ENCODE peak calls at places on chromosomes 13 and 19, in eight cellular contexts. T, S, Y, B, Z, G, Q and W are unnamed samples. For H3K36me3, the result is how much of the 10 kb centered on the place peaks cover.

GRCh38 chr13:100594731-100595130 is 6.1 kb upstream of the GGACT start:
- DNase-seq in T (no peak), S (no peak), Y (no peak), B (no peak), Z (no peak), G (no peak), Q (no peak), W (no peak)

GRCh38 chr19:8831373-8831772 is 731 bp downstream of the ZNF558 start:
- DNase-seq in T (no peak), S (no peak), Y (no peak), B (no peak), Z (no peak), G (no peak), Q (no peak), W (no peak)

GRCh38 chr19:48196321-48196761 is 25.9 kb downstream of the ZSWIM9 start:
- DNase-seq in T (no peak), S (no peak), Y (no peak), B (peak), Z (no peak), G (peak), Q (no peak), W (no peak)

GRCh38 chr19:39282021-39282420 is 13.8 kb downstream of the IFNL2 start:
- DNase-seq in T (no peak), S (no peak), Y (no peak), B (no peak), Z (no peak), G (no peak), Q (no peak), W (no peak)

GRCh38 chr13:98457053-98457452 is 119.9 kb downstream of the STK24 start:
- DNase-seq in T (no peak), S (no peak), Y (no peak), B (no peak), Z (no peak), G (no peak), Q (no peak), W (no peak)

GRCh38 chr13:94548382-94549240 is 47.3 kb downstream of the TGDS start:
- DNase-seq in T (peak), S (no peak), Y (peak), B (peak), Z (no peak), G (peak), Q (peak), W (peak)

GRCh38 chr13:111629933-111630332 is 309.5 kb downstream of the TEX29 start:
- DNase-seq in T (no peak), S (no peak), Y (no peak), B (no peak), Z (no peak), G (no peak), Q (no peak), W (no peak)

GRCh38 chr19:35220315-35220921 is 8.1 kb downstream of the FAM187B start:
- DNase-seq in T (no peak), S (no peak), Y (no peak), B (no peak), Z (no peak), G (peak), Q (no peak), W (no peak)

GRCh38 chr19:7904074-7905020 is 670 bp downstream of the MAP2K7 start:
- DNase-seq in T (no peak), S (no peak), Y (peak), B (peak), Z (peak), G (no peak), Q (peak), W (peak)

GRCh38 chr19:43700368-43701015 is 15.4 kb upstream of the IRGC start:
- DNase-seq in T (peak), S (no peak), Y (peak), B (peak), Z (peak), G (peak), Q (no peak), W (peak)

GRCh38 chr19:43774103-43774939 is 6.5 kb downstream of the KCNN4 start:
- DNase-seq in T (peak), S (no peak), Y (peak), B (no peak), Z (peak), G (peak), Q (no peak), W (peak)

GRCh38 chr19:55472463-55472862 is 4.0 kb upstream of the ZNF628 start:
- DNase-seq in T (no peak), S (no peak), Y (no peak), B (no peak), Z (no peak), G (peak), Q (no peak), W (no peak)

GRCh38 chr13:76991432-76991795 is 467 bp upstream of the CLN5 start:
- DNase-seq in T (no peak), S (peak), Y (peak), B (peak), Z (peak), G (no peak), Q (no peak), W (peak)

GRCh38 chr19:13881692-13882418 is 4.9 kb downstream of the NANOS3 start:
- DNase-seq in T (no peak), S (no peak), Y (no peak), B (peak), Z (peak), G (peak), Q (no peak), W (no peak)

GRCh38 chr13:35785563-35786327 is 309.3 kb upstream of the MAB21L1 start:
- DNase-seq in T (no peak), S (no peak), Y (no peak), B (no peak), Z (no peak), G (no peak), Q (no peak), W (no peak)

GRCh38 chr19:2900296-2901252 is at the start of gene ZNF57:
- DNase-seq in T (peak), S (peak), Y (peak), B (peak), Z (peak), G (peak), Q (peak), W (peak)

GRCh38 chr13:60572003-60572792 is 175.2 kb downstream of the TDRD3 start:
- DNase-seq in T (no peak), S (no peak), Y (no peak), B (no peak), Z (no peak), G (peak), Q (no peak), W (no peak)

GRCh38 chr13:60047943-60048342 is 115.8 kb downstream of the DIAPH3 start:
- DNase-seq in T (no peak), S (no peak), Y (no peak), B (no peak), Z (no peak), G (peak), Q (no peak), W (no peak)

GRCh38 chr19:15323496-15324235 is 8.7 kb downstream of the BRD4 start:
- DNase-seq in T (peak), S (no peak), Y (peak), B (peak), Z (peak), G (peak), Q (no peak), W (no peak)

GRCh38 chr19:41706741-41707501 is 1.5 kb upstream of the CEACAM5 start:
- DNase-seq in T (no peak), S (no peak), Y (peak), B (no peak), Z (peak), G (peak), Q (peak), W (peak)

GRCh38 chr13:77810891-77811290 is 107.7 kb downstream of the EDNRB start:
- DNase-seq in T (no peak), S (no peak), Y (no peak), B (no peak), Z (no peak), G (no peak), Q (no peak), W (no peak)

GRCh38 chr19:10389863-10390262 is 9.5 kb upstream of the TYK2 start:
- DNase-seq in T (no peak), S (no peak), Y (no peak), B (no peak), Z (no peak), G (no peak), Q (no peak), W (no peak)

GRCh38 chr13:77291779-77292178 is 35.1 kb downstream of the MYCBP2 start:
- DNase-seq in T (no peak), S (no peak), Y (no peak), B (no peak), Z (no peak), G (no peak), Q (no peak), W (no peak)

GRCh38 chr19:1864480-1865171 is 1.2 kb upstream of the KLF16 start:
- DNase-seq in T (peak), S (no peak), Y (peak), B (no peak), Z (peak), G (peak), Q (peak), W (peak)

GRCh38 chr19:11168568-11168967 is 13.0 kb upstream of the SPC24 start:
- DNase-seq in T (no peak), S (no peak), Y (no peak), B (no peak), Z (no peak), G (peak), Q (no peak), W (no peak)

GRCh38 chr13:30872685-30873443 is 33.2 kb upstream of the MEDAG start:
- DNase-seq in T (peak), S (no peak), Y (peak), B (peak), Z (peak), G (peak), Q (no peak), W (no peak)

GRCh38 chr13:40377783-40378182 is 288.7 kb downstream of the FOXO1 start:
- DNase-seq in T (no peak), S (no peak), Y (no peak), B (no peak), Z (no peak), G (peak), Q (no peak), W (no peak)

GRCh38 chr19:7216373-7216902 is 77.8 kb downstream of the INSR start:
- DNase-seq in T (no peak), S (no peak), Y (no peak), B (no peak), Z (no peak), G (no peak), Q (no peak), W (no peak)

GRCh38 chr13:50989476-50989875 is 79.9 kb downstream of the RNASEH2B start:
- DNase-seq in T (no peak), S (no peak), Y (peak), B (no peak), Z (peak), G (peak), Q (no peak), W (no peak)

GRCh38 chr13:20441879-20442278 is 83.8 kb downstream of the CRYL1 start:
- DNase-seq in T (no peak), S (no peak), Y (no peak), B (no peak), Z (no peak), G (peak), Q (no peak), W (no peak)

GRCh38 chr19:16638666-16639065 is 10.7 kb upstream of the MED26 start:
- DNase-seq in T (no peak), S (no peak), Y (no peak), B (no peak), Z (no peak), G (no peak), Q (no peak), W (no peak)

GRCh38 chr19:58274771-58275199 is 4.0 kb upstream of the ZNF8 start:
- DNase-seq in T (no peak), S (no peak), Y (no peak), B (no peak), Z (no peak), G (no peak), Q (no peak), W (no peak)

GRCh38 chr13:59475911-59476310 is 687.8 kb downstream of the DIAPH3 start:
- DNase-seq in T (no peak), S (no peak), Y (no peak), B (no peak), Z (no peak), G (no peak), Q (no peak), W (no peak)

GRCh38 chr13:75151081-75151643 is 330.8 kb downstream of the TBC1D4 start:
- DNase-seq in T (no peak), S (no peak), Y (no peak), B (no peak), Z (no peak), G (peak), Q (no peak), W (no peak)

GRCh38 chr13:31361673-31362072 is 161.9 kb downstream of the B3GLCT start:
- DNase-seq in T (no peak), S (no peak), Y (no peak), B (no peak), Z (no peak), G (peak), Q (no peak), W (no peak)

GRCh38 chr19:53583181-53583580 is 45.2 kb downstream of the ZNF331 start:
- DNase-seq in T (no peak), S (no peak), Y (no peak), B (no peak), Z (no peak), G (no peak), Q (no peak), W (no peak)

DNA sequence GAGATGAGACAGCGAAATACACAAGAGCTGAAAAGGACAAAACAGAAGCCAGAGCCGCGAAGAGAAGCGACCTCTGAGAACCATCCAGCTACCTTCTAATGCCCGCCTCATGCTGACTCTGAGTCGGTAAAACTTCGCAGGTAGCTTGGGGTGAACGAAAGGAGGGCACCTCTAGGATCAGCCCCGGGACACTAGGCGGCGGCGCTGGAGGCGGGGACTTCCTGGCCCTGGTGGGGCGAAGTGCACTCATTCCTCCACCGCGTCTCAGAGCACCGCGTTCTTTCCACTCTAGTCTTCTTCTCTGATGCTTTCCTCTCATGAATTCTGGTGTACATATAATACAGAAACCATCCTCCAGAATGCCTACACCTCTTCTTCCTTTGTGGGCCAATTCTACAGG is 50.1 kb downstream of the KL start:
- DNase-seq in T (no peak), S (no peak), Y (no peak), B (no peak), Z (no peak), G (no peak), Q (no peak), W (no peak)
- H3K27ac ChIP-seq in T (no peak), S (no peak), Y (no peak), B (no peak), Z (no peak), G (no peak), Q (no peak), W (no peak)

GRCh38 chr19:46729696-46730095 is 12.8 kb upstream of the PRKD2 start:
- DNase-seq in T (no peak), S (no peak), Y (no peak), B (no peak), Z (no peak), G (no peak), Q (no peak), W (peak)
- H3K36me3 ChIP-seq in T (under half), S (half or more), Y (half or more), B (under half), Z (under half), G (under half), Q (half or more), W (half or more)

GRCh38 chr13:73720216-73720840 is 413.9 kb downstream of the KLF12 start:
- DNase-seq in T (no peak), S (no peak), Y (no peak), B (no peak), Z (no peak), G (no peak), Q (no peak), W (no peak)

GRCh38 chr13:73718248-73718647 is 416.0 kb downstream of the KLF12 start:
- DNase-seq in T (no peak), S (no peak), Y (no peak), B (no peak), Z (no peak), G (no peak), Q (no peak), W (no peak)

GRCh38 chr13:73717632-73718031 is 416.6 kb downstream of the KLF12 start:
- DNase-seq in T (no peak), S (no peak), Y (no peak), B (no peak), Z (no peak), G (peak), Q (no peak), W (no peak)

GRCh38 chr13:73721571-73721970 is 412.6 kb downstream of the KLF12 start:
- DNase-seq in T (no peak), S (no peak), Y (no peak), B (no peak), Z (no peak), G (no peak), Q (no peak), W (no peak)

DNA sequence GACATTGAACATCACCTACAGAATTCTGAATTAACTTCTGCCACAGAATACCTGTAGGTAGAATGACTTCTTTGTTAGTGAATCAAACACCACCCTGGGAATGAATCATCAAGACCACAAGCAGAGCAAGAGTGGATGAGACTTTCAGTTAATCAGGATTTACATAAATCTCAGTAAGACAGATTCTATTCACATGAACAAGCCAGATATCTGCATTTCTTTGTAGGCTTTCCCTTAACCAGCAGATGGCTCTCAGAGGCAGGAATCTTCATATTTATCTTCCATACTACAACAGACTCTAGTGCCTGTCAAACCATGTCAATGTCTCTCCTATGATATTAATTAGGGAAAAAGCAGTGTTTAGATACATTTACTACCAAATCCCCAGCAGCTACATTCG is 412.1 kb downstream of the KLF12 start:
- DNase-seq in T (no peak), S (no peak), Y (no peak), B (no peak), Z (no peak), G (peak), Q (peak), W (no peak)
- TF ChIP-seq CTCF in T (no peak), S (no peak), Y (no peak), B (no peak), Z (no peak), G (peak), Q (peak), W (no peak)

DNA sequence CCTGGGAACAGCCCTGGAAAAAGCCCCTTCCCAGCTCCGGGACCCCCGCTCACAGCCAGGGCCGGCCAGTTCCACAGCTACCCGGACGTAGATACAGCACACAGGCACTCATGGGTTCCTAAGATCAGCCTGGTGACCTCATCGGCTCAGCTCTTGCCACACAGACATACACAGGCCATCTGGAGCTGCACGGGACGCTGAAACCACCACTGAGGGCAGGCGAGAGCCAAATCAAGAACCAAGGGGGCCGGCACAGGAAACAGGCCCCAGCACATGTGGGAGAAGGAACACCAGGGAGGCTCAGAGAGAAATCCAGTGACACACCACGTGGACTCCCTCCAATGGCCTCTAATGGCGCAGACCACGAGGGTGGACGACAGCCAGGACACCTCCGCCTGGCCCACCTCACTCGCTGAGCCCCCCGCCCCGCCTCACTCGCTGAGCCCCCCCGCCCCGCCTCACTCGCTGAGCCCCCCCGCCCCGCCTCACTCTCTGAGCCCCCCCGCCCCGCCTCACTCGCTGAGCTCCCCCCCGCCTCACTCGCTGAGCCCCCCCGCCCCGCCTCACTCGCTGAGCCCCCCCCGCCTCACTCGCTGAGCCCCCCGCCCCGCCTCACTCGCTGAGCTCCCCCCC is 69.7 kb upstream of the C13orf46 start:
- DNase-seq in T (peak), S (peak), Y (peak), B (peak), Z (peak), G (peak), Q (peak), W (no peak)
- H3K27ac ChIP-seq in T (no peak), S (peak), Y (no peak), B (peak), Z (no peak), G (no peak), Q (peak), W (no peak)

DNA sequence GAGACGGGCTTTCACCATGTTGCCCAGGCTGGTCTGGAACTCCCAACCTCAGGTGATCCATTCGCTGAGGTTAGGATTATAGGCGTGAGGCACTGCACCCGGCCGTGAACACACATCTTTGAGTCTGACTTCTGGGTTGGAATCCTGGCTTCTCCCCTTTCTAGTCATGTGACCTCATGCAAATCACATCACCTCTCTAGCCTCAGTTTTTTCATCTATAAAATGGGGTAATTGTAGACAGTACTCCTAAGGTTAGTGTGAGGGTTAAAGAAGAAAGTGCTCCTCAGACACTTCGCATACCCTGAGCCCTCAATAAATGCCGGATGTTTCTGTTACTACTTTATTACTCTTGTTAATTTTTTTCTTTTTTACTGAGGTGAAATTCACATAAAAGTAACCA is 55.4 kb downstream of the KCNC3 start:
- DNase-seq in T (no peak), S (no peak), Y (no peak), B (no peak), Z (no peak), G (no peak), Q (no peak), W (no peak)
- H3K36me3 ChIP-seq in T (under half), S (under half), Y (half or more), B (under half), Z (under half), G (under half), Q (under half), W (half or more)

GRCh38 chr13:44172411-44172810 is 201.2 kb upstream of the SERP2 start:
- DNase-seq in T (no peak), S (no peak), Y (no peak), B (no peak), Z (no peak), G (no peak), Q (no peak), W (no peak)
- TF ChIP-seq CTCF in T (no peak), S (no peak), Y (no peak), B (no peak), Z (no peak), G (no peak), Q (no peak), W (no peak)